ENCODE peak calls at places on chromosomes 1 and 21, in five cellular contexts. One of them, this sample, is unnamed.

GRCh38 chr21:36478941-36479340 is 981 bp downstream of the CLDN14 start:
- DNase-seq in SK-N-SH: no peak
- DNase-seq in mesenchymal stem cell: no peak
- DNase-seq in K562: no peak
- DNase-seq in HCT116: no peak
- DNase-seq in this sample: no peak

GRCh38 chr1:29805122-29805895 is 569.0 kb downstream of the PTPRU start:
- DNase-seq in mesenchymal stem cell: no peak
- DNase-seq in K562: no peak
- DNase-seq in HCT116: no peak
- DNase-seq in SK-N-SH: peak
- DNase-seq in this sample: no peak

GRCh38 chr1:46013566-46013965 is 118.9 kb downstream of the PIK3R3 start:
- DNase-seq in HCT116: no peak
- DNase-seq in K562: no peak
- DNase-seq in mesenchymal stem cell: no peak
- DNase-seq in SK-N-SH: no peak
- DNase-seq in this sample: no peak

GRCh38 chr1:201376107-201376463 is 1.4 kb downstream of the TNNT2 start:
- DNase-seq in SK-N-SH: no peak
- DNase-seq in K562: no peak
- DNase-seq in HCT116: no peak
- DNase-seq in mesenchymal stem cell: no peak
- DNase-seq in this sample: no peak

GRCh38 chr1:203381151-203381751 is 30.3 kb upstream of the FMOD start:
- DNase-seq in K562: no peak
- DNase-seq in SK-N-SH: no peak
- DNase-seq in mesenchymal stem cell: peak
- DNase-seq in HCT116: no peak
- DNase-seq in this sample: no peak

GRCh38 chr1:206487970-206488369 is 17.7 kb downstream of the IKBKE start:
- DNase-seq in mesenchymal stem cell: no peak
- DNase-seq in K562: no peak
- DNase-seq in SK-N-SH: no peak
- DNase-seq in HCT116: no peak
- DNase-seq in this sample: no peak

GRCh38 chr1:53046930-53047329 is 15.1 kb upstream of the PODN start:
- DNase-seq in mesenchymal stem cell: peak
- DNase-seq in HCT116: no peak
- DNase-seq in SK-N-SH: no peak
- DNase-seq in K562: peak
- DNase-seq in this sample: no peak

GRCh38 chr1:41355761-41356160 is 5.5 kb upstream of the FOXO6 start:
- DNase-seq in HCT116: no peak
- DNase-seq in mesenchymal stem cell: no peak
- DNase-seq in SK-N-SH: no peak
- DNase-seq in K562: no peak
- DNase-seq in this sample: no peak

GRCh38 chr1:33985656-33986055 is 121.8 kb downstream of the HMGB4 start:
- DNase-seq in SK-N-SH: no peak
- DNase-seq in HCT116: no peak
- DNase-seq in mesenchymal stem cell: no peak
- DNase-seq in K562: no peak
- DNase-seq in this sample: no peak

GRCh38 chr1:30042438-30043147 is 680.8 kb downstream of the MATN1 start:
- DNase-seq in SK-N-SH: no peak
- DNase-seq in mesenchymal stem cell: no peak
- DNase-seq in HCT116: no peak
- DNase-seq in K562: no peak
- DNase-seq in this sample: no peak

GRCh38 chr1:107802654-107803053 is 162.3 kb downstream of the VAV3 start:
- DNase-seq in SK-N-SH: no peak
- DNase-seq in K562: no peak
- DNase-seq in HCT116: no peak
- DNase-seq in mesenchymal stem cell: no peak
- DNase-seq in this sample: no peak
- H3K4me2 ChIP-seq in SK-N-SH: no peak
- H3K4me2 ChIP-seq in K562: no peak
- H3K4me2 ChIP-seq in HCT116: no peak
- H3K4me2 ChIP-seq in mesenchymal stem cell: no peak
- H3K4me2 ChIP-seq in this sample: no peak

GRCh38 chr1:162690672-162691434 is 58.6 kb downstream of the DDR2 start:
- DNase-seq in K562: peak
- DNase-seq in SK-N-SH: no peak
- DNase-seq in HCT116: peak
- DNase-seq in mesenchymal stem cell: peak
- DNase-seq in this sample: peak
- H3K4me2 ChIP-seq in K562: no peak
- H3K4me2 ChIP-seq in SK-N-SH: peak
- H3K4me2 ChIP-seq in HCT116: peak
- H3K4me2 ChIP-seq in mesenchymal stem cell: no peak
- H3K4me2 ChIP-seq in this sample: no peak

GRCh38 chr1:50417487-50417886 is 5.8 kb downstream of the DMRTA2 start:
- DNase-seq in SK-N-SH: peak
- DNase-seq in K562: no peak
- DNase-seq in HCT116: no peak
- DNase-seq in mesenchymal stem cell: no peak
- DNase-seq in this sample: no peak

GRCh38 chr1:50416553-50417453 is 6.4 kb downstream of the DMRTA2 start:
- DNase-seq in SK-N-SH: peak
- DNase-seq in mesenchymal stem cell: no peak
- DNase-seq in HCT116: no peak
- DNase-seq in K562: no peak
- DNase-seq in this sample: no peak

GRCh38 chr1:50418600-50419109 is 4.6 kb downstream of the DMRTA2 start:
- DNase-seq in mesenchymal stem cell: no peak
- DNase-seq in SK-N-SH: peak
- DNase-seq in HCT116: no peak
- DNase-seq in K562: no peak
- DNase-seq in this sample: no peak

GRCh38 chr1:50419192-50419906 is 3.9 kb downstream of the DMRTA2 start:
- DNase-seq in K562: no peak
- DNase-seq in HCT116: no peak
- DNase-seq in mesenchymal stem cell: no peak
- DNase-seq in SK-N-SH: peak
- DNase-seq in this sample: no peak

GRCh38 chr1:50417946-50418599 is 5.2 kb downstream of the DMRTA2 start:
- DNase-seq in K562: no peak
- DNase-seq in SK-N-SH: peak
- DNase-seq in mesenchymal stem cell: no peak
- DNase-seq in HCT116: no peak
- DNase-seq in this sample: no peak
- H3K4me2 ChIP-seq in K562: no peak
- H3K4me2 ChIP-seq in SK-N-SH: peak
- H3K4me2 ChIP-seq in mesenchymal stem cell: peak
- H3K4me2 ChIP-seq in HCT116: no peak
- H3K4me2 ChIP-seq in this sample: no peak

GRCh38 chr1:24776821-24777220 is 31.6 kb downstream of the CLIC4 start:
- DNase-seq in mesenchymal stem cell: no peak
- DNase-seq in HCT116: no peak
- DNase-seq in K562: no peak
- DNase-seq in SK-N-SH: no peak
- DNase-seq in this sample: no peak
- H3K4me2 ChIP-seq in mesenchymal stem cell: no peak
- H3K4me2 ChIP-seq in HCT116: no peak
- H3K4me2 ChIP-seq in K562: no peak
- H3K4me2 ChIP-seq in SK-N-SH: no peak
- H3K4me2 ChIP-seq in this sample: no peak

GRCh38 chr1:245153645-245154428 is 948 bp upstream of the KIF26B start:
- DNase-seq in SK-N-SH: peak
- DNase-seq in HCT116: no peak
- DNase-seq in K562: peak
- DNase-seq in mesenchymal stem cell: peak
- DNase-seq in this sample: no peak
- H3K4me2 ChIP-seq in SK-N-SH: peak
- H3K4me2 ChIP-seq in HCT116: peak
- H3K4me2 ChIP-seq in K562: peak
- H3K4me2 ChIP-seq in mesenchymal stem cell: peak
- H3K4me2 ChIP-seq in this sample: peak

GRCh38 chr1:27350673-27351540 is 9.1 kb downstream of the SYTL1 start:
- DNase-seq in mesenchymal stem cell: peak
- DNase-seq in K562: peak
- DNase-seq in SK-N-SH: no peak
- DNase-seq in HCT116: no peak
- DNase-seq in this sample: no peak
- H3K4me2 ChIP-seq in mesenchymal stem cell: peak
- H3K4me2 ChIP-seq in K562: peak
- H3K4me2 ChIP-seq in SK-N-SH: no peak
- H3K4me2 ChIP-seq in HCT116: no peak
- H3K4me2 ChIP-seq in this sample: no peak

DNA sequence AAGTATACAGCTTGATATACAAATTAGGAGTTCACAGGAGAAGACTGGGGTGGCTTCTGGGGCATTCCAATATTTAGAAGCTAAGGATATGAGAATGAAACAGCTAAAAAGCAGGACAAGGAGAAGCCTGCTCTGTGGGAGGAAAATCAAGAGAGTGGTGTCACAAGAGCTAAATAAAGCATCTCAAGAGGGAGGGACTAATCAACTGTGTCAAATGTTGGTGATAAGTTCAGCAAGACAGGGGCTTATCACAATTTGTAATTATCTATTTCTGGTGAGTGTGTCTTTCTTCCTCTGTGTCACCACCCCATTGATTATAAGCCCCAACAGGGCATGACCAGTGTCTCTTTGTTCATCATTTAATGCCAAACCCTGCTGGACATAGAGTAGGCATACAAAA is 295.8 kb upstream of the DUSP10 start:
- DNase-seq in K562: no peak
- DNase-seq in mesenchymal stem cell: no peak
- DNase-seq in HCT116: no peak
- DNase-seq in SK-N-SH: no peak
- DNase-seq in this sample: no peak
- H3K4me2 ChIP-seq in K562: no peak
- H3K4me2 ChIP-seq in mesenchymal stem cell: no peak
- H3K4me2 ChIP-seq in HCT116: no peak
- H3K4me2 ChIP-seq in SK-N-SH: no peak
- H3K4me2 ChIP-seq in this sample: no peak